ENCODE peak calls at places on chromosomes 13 and 19, in nine cellular contexts. M is heart right ventricle; O is amygdala; C is NCI-H446; Y is mammary epithelial cell; J is brain pericyte; B is left ventricle myocardium superior; W is stimulated activated CD4-positive, alpha-beta T cell treated with anti-CD3 and anti-CD28 coated beads, Interleukin-1b, Interleukin-23, amount 100 ng/mL, for 24 hours; Q is NCI-H345. E is an unnamed sample.

GRCh38 chr19:1449467-1450442 is at the start of gene APC2:
- DNase-seq in Y (no peak), Q (peak; percentile 85), J (no peak), W (no peak), C (peak; percentile 62), M (no peak), B (peak; percentile 33), O (peak; percentile 86), E (no peak)

GRCh38 chr19:11201791-11202190 is 4.4 kb upstream of the KANK2 start:
- DNase-seq in Y (no peak), O (no peak), W (no peak), M (no peak), Q (no peak), C (no peak), J (no peak), B (no peak), E (no peak)

GRCh38 chr19:21147540-21147939 is 5.7 kb downstream of the ZNF431 start:
- DNase-seq in M (no peak), C (no peak), Q (no peak), O (no peak), J (no peak), B (no peak), W (no peak), Y (no peak), E (no peak)

GRCh38 chr13:32150794-32151193 is 119.2 kb downstream of the FRY start:
- DNase-seq in M (peak; percentile 78), Q (no peak), O (peak; percentile 3), C (no peak), W (no peak), J (no peak), Y (no peak), B (peak; percentile 81), E (peak; percentile 88)

GRCh38 chr13:59531571-59532091 is 632.1 kb downstream of the DIAPH3 start:
- DNase-seq in J (peak; percentile 77), O (peak; percentile 36), B (peak; percentile 87), M (peak; percentile 92), C (peak; percentile 47), Q (peak; percentile 86), Y (peak; percentile 51), W (no peak), E (peak; percentile 92)

GRCh38 chr19:35281303-35281702 is 1.0 kb upstream of the HAMP start:
- DNase-seq in J (no peak), Y (no peak), W (no peak), C (no peak), Q (no peak), O (no peak), M (no peak), B (no peak), E (no peak)

GRCh38 chr19:38389101-38389925 is 816 bp downstream of the SPRED3 start:
- DNase-seq in Q (peak; percentile 72), J (no peak), Y (peak; percentile 66), O (peak; percentile 16), B (no peak), C (no peak), M (no peak), W (no peak), E (no peak)

GRCh38 chr13:21516806-21517205 is 57.7 kb upstream of the ZDHHC20 start:
- DNase-seq in M (no peak), W (no peak), Q (no peak), J (no peak), B (no peak), C (no peak), Y (no peak), O (no peak), E (no peak)

GRCh38 chr19:38721496-38721895 is 22.8 kb downstream of the CAPN12 start:
- DNase-seq in C (no peak), Y (no peak), B (no peak), O (no peak), Q (no peak), W (no peak), J (no peak), M (no peak), E (no peak)

GRCh38 chr13:29540334-29540733 is 55.2 kb downstream of the SLC7A1 start:
- DNase-seq in Q (no peak), M (no peak), O (no peak), W (no peak), C (no peak), J (no peak), B (no peak), Y (no peak), E (no peak)

GRCh38 chr13:106520205-106521004 is 15.1 kb downstream of the EFNB2 start:
- DNase-seq in M (no peak), O (no peak), J (peak; percentile 11), B (no peak), Q (no peak), Y (no peak), C (no peak), W (no peak), E (no peak)

GRCh38 chr19:9130965-9131364 is 4.2 kb upstream of the OR7G3 start:
- DNase-seq in J (no peak), W (no peak), C (no peak), O (no peak), Q (no peak), M (no peak), B (no peak), Y (no peak), E (no peak)

GRCh38 chr19:35902870-35903475 is 644 bp downstream of the HCST start:
- DNase-seq in C (no peak), B (no peak), O (no peak), M (no peak), Y (no peak), J (no peak), Q (no peak), W (no peak), E (no peak)

GRCh38 chr19:46803555-46803954 is 15.2 kb upstream of the SLC1A5 start:
- DNase-seq in O (no peak), Y (no peak), J (no peak), B (no peak), Q (no peak), W (no peak), M (no peak), C (no peak), E (no peak)

GRCh38 chr13:79346300-79346914 is 59.6 kb downstream of the RBM26 start:
- DNase-seq in M (no peak), C (no peak), Y (no peak), J (no peak), B (no peak), O (no peak), Q (no peak), W (no peak), E (no peak)

GRCh38 chr19:39131255-39131755 is 5.7 kb downstream of the PAK4 start:
- DNase-seq in C (peak; percentile 36), W (no peak), O (no peak), Y (no peak), J (no peak), B (peak; percentile 75), M (peak; percentile 67), Q (no peak), E (peak; percentile 84)

GRCh38 chr13:98352226-98352625 is 175.2 kb upstream of the RNF113B start:
- DNase-seq in M (no peak), Q (no peak), B (no peak), Y (no peak), C (no peak), W (no peak), J (no peak), O (no peak), E (no peak)

GRCh38 chr19:32407004-32407992 is 1.7 kb downstream of the DPY19L3 start:
- DNase-seq in C (peak; percentile 43), Q (no peak), W (no peak), O (peak; percentile 62), J (no peak), Y (no peak), M (no peak), B (no peak), E (peak; percentile 82)